ENCODE peak calls at places on chromosomes 7 and 10, in seven cellular contexts. F, Y, A, C, T, L and H are unnamed samples.

GRCh38 chr7:92802398-92802797 is 34.0 kb downstream of the CDK6 start:
- DNase-seq in Y (no peak), C (no peak), L (no peak), A (no peak), F (no peak), T (no peak), H (peak; percentile 67)

GRCh38 chr7:15839415-15840100 is 153.1 kb upstream of the MEOX2 start:
- DNase-seq in C (peak; percentile 46), Y (no peak), A (peak; percentile 58), T (peak; percentile 62), L (no peak), F (no peak), H (no peak)

GRCh38 chr10:47450442-47450841 is 33.5 kb downstream of the ANXA8 start:
- DNase-seq in T (no peak), F (no peak), C (no peak), Y (no peak), L (no peak), A (no peak), H (no peak)

GRCh38 chr10:73779018-73779417 is 2.8 kb upstream of the CHCHD1 start:
- DNase-seq in T (no peak), F (no peak), L (no peak), Y (no peak), C (no peak), A (no peak), H (no peak)

GRCh38 chr7:80146561-80146960 is 11.9 kb downstream of the GNAI1 start:
- DNase-seq in T (no peak), C (no peak), Y (no peak), F (no peak), L (no peak), A (no peak), H (no peak)

GRCh38 chr10:73653701-73654100 is 2.1 kb downstream of the SYNPO2L start:
- DNase-seq in A (no peak), T (no peak), L (no peak), F (no peak), C (no peak), Y (no peak), H (peak; percentile 37)

GRCh38 chr7:32070406-32071360 is at the start of gene PDE1C:
- DNase-seq in Y (peak; percentile 51), T (no peak), L (no peak), C (no peak), F (no peak), A (peak; percentile 37), H (no peak)

GRCh38 chr10:60473557-60473956 is 83.9 kb upstream of the ANK3 start:
- DNase-seq in L (peak; percentile 18), F (no peak), C (peak; percentile 39), T (no peak), Y (no peak), A (no peak), H (peak; percentile 80)

GRCh38 chr7:107450970-107451369 is 18.9 kb upstream of the GPR22 start:
- DNase-seq in F (no peak), C (no peak), L (no peak), T (no peak), Y (no peak), A (no peak), H (no peak)

GRCh38 chr7:6136475-6136874 is 105.3 kb downstream of the ANKRD61 start:
- DNase-seq in L (no peak), C (no peak), T (no peak), Y (no peak), A (no peak), F (no peak), H (no peak)

GRCh38 chr10:76879116-76879706 is 758.4 kb downstream of the KCNMA1 start:
- DNase-seq in Y (no peak), C (no peak), A (no peak), L (no peak), F (no peak), T (no peak), H (no peak)

GRCh38 chr7:114414151-114415053 is at the start of gene FOXP2:
- DNase-seq in T (no peak), C (peak; percentile 3), F (no peak), Y (no peak), L (peak; percentile 27), A (no peak), H (no peak)

GRCh38 chr7:64893401-64893800 is 9.7 kb upstream of the ZNF273 start:
- DNase-seq in Y (no peak), T (no peak), A (no peak), C (no peak), L (no peak), F (no peak), H (no peak)

GRCh38 chr7:5362466-5362865 is 61.2 kb downstream of the TNRC18 start:
- DNase-seq in A (no peak), C (no peak), Y (no peak), F (no peak), L (no peak), T (no peak), H (no peak)

GRCh38 chr7:22943997-22944396 is 69.9 kb downstream of the HYCC1 start:
- DNase-seq in F (no peak), Y (no peak), A (no peak), T (no peak), L (no peak), C (peak; percentile 87), H (no peak)

GRCh38 chr7:137297551-137298463 is 45.7 kb downstream of the PTN start:
- DNase-seq in L (no peak), F (no peak), C (no peak), T (no peak), A (no peak), Y (no peak), H (no peak)

GRCh38 chr10:110495731-110496552 is 1.8 kb upstream of the DUSP5 start:
- DNase-seq in T (peak; percentile 41), C (peak; percentile 96), L (peak; percentile 73), F (peak; percentile 36), Y (peak; percentile 65), A (peak; percentile 28), H (no peak)

GRCh38 chr10:8034666-8035640 is 19.5 kb upstream of the GATA3 start:
- DNase-seq in Y (no peak), C (no peak), L (no peak), F (no peak), T (no peak), A (no peak), H (no peak)

GRCh38 chr10:119947325-119947724 is 54.8 kb downstream of the SEC23IP start:
- DNase-seq in Y (no peak), A (no peak), T (no peak), L (no peak), F (no peak), C (no peak), H (no peak)

GRCh38 chr7:83691095-83691494 is 42.2 kb upstream of the SEMA3E start:
- DNase-seq in L (no peak), A (no peak), Y (no peak), C (no peak), T (no peak), F (no peak), H (no peak)